ENCODE peak calls at places on chromosomes 2 and 18, in eight cellular contexts. M, V, D, U, X, F, K and I are unnamed samples.

GRCh38 chr2:19649785-19650380 is 251.9 kb downstream of the TTC32 start:
- DNase-seq in F (no peak), K (peak), V (peak), M (peak), U (no peak), X (no peak), D (no peak), I (peak)

GRCh38 chr2:45274190-45274926 is 265.1 kb upstream of the SIX2 start:
- DNase-seq in K (no peak), U (no peak), V (no peak), D (no peak), X (no peak), M (no peak), F (no peak), I (no peak)

GRCh38 chr2:10328667-10329583 is 26.2 kb downstream of the HPCAL1 start:
- DNase-seq in D (no peak), V (no peak), K (no peak), X (no peak), U (no peak), M (no peak), F (no peak), I (no peak)

GRCh38 chr2:24115057-24115456 is 8.1 kb downstream of the PFN4 start:
- DNase-seq in V (no peak), U (no peak), D (no peak), M (peak), K (peak), F (no peak), X (no peak), I (peak)

GRCh38 chr2:150204449-150204848 is 283.0 kb downstream of the RND3 start:
- DNase-seq in V (peak), U (no peak), M (peak), F (no peak), X (no peak), K (peak), D (no peak), I (peak)

GRCh38 chr2:219441451-219442205 is 7.0 kb downstream of the SPEG start:
- DNase-seq in K (peak), F (no peak), U (no peak), X (no peak), D (peak), M (peak), V (no peak), I (peak)

GRCh38 chr2:72953976-72954375 is 36.7 kb downstream of the EMX1 start:
- DNase-seq in K (no peak), F (no peak), D (no peak), U (no peak), V (no peak), M (no peak), X (peak), I (no peak)

GRCh38 chr2:155815851-155816250 is 516.7 kb downstream of the NR4A2 start:
- DNase-seq in K (no peak), M (no peak), D (no peak), U (no peak), V (no peak), F (no peak), X (peak), I (peak)

GRCh38 chr2:216008387-216008786 is 5.0 kb downstream of the MREG start:
- DNase-seq in U (no peak), K (no peak), D (no peak), V (no peak), X (no peak), F (no peak), M (no peak), I (no peak)

GRCh38 chr18:22703883-22704626 is 229.1 kb upstream of the RBBP8 start:
- DNase-seq in X (peak), D (no peak), U (no peak), K (peak), F (no peak), M (peak), V (no peak), I (peak)

GRCh38 chr2:25672500-25673169 is 742 bp downstream of the DTNB start:
- DNase-seq in V (no peak), M (peak), F (peak), D (no peak), U (no peak), X (peak), K (peak), I (peak)

GRCh38 chr2:161586517-161587167 is 37.6 kb upstream of the SLC4A10 start:
- DNase-seq in M (peak), U (no peak), F (no peak), X (peak), D (no peak), V (no peak), K (peak), I (peak)

GRCh38 chr2:180359522-180360282 is 352.6 kb upstream of the CWC22 start:
- DNase-seq in F (no peak), U (no peak), M (no peak), X (peak), V (peak), D (no peak), K (no peak), I (no peak)

GRCh38 chr2:143375376-143375880 is 246.2 kb downstream of the ARHGAP15 start:
- DNase-seq in M (no peak), F (no peak), D (no peak), K (no peak), V (no peak), U (no peak), X (no peak), I (peak)

GRCh38 chr2:105294844-105295481 is 34.6 kb downstream of the TGFBRAP1 start:
- DNase-seq in X (peak), F (no peak), M (peak), V (no peak), D (peak), K (peak), U (no peak), I (peak)

GRCh38 chr2:69789762-69790600 is 39.5 kb upstream of the GMCL1 start:
- DNase-seq in X (peak), F (no peak), M (peak), V (no peak), U (no peak), K (peak), D (peak), I (peak)

GRCh38 chr2:102449370-102449974 is 23.6 kb upstream of the SLC9A4 start:
- DNase-seq in D (peak), X (peak), F (no peak), K (peak), U (peak), V (no peak), M (peak), I (peak)

GRCh38 chr2:207920721-207921120 is 104.6 kb downstream of the PLEKHM3 start:
- DNase-seq in K (no peak), X (no peak), D (no peak), V (no peak), M (no peak), U (no peak), F (no peak), I (no peak)

GRCh38 chr2:27209621-27210401 is 2.0 kb upstream of the ATRAID start:
- DNase-seq in V (no peak), K (no peak), U (no peak), F (no peak), D (no peak), X (peak), M (no peak), I (no peak)

GRCh38 chr2:44104855-44105271 is 63.8 kb upstream of the PPM1B start:
- DNase-seq in D (no peak), F (no peak), U (no peak), M (no peak), V (no peak), X (peak), K (no peak), I (no peak)

GRCh38 chr18:8044004-8044403 is 476.9 kb downstream of the PTPRM start:
- DNase-seq in D (no peak), F (no peak), V (no peak), M (no peak), U (no peak), X (no peak), K (no peak), I (no peak)

GRCh38 chr2:1891147-1891546 is 146.8 kb upstream of the PXDN start:
- DNase-seq in K (no peak), V (no peak), X (no peak), M (no peak), D (no peak), U (no peak), F (no peak), I (no peak)

GRCh38 chr2:227788556-227788955 is 25.1 kb upstream of the CCL20 start:
- DNase-seq in X (no peak), D (no peak), V (no peak), F (no peak), U (no peak), K (peak), M (no peak), I (peak)

GRCh38 chr2:190578158-190579057 is 43.9 kb upstream of the NEMP2 start:
- DNase-seq in F (no peak), X (no peak), M (peak), V (no peak), K (peak), U (no peak), D (no peak), I (peak)

GRCh38 chr2:112834379-112835014 is 2.1 kb downstream of the IL1B start:
- DNase-seq in M (no peak), X (no peak), F (no peak), U (no peak), V (no peak), K (peak), D (no peak), I (peak)

GRCh38 chr18:50024466-50024865 is 170.5 kb downstream of the MYO5B start:
- DNase-seq in D (no peak), V (no peak), U (no peak), K (no peak), M (no peak), X (no peak), F (no peak), I (no peak)

GRCh38 chr2:38095655-38095995 is 19.7 kb upstream of the CYP1B1 start:
- DNase-seq in D (no peak), U (no peak), V (no peak), M (no peak), F (no peak), K (no peak), X (no peak), I (no peak)

GRCh38 chr18:49858309-49859005 is 45.1 kb upstream of the ACAA2 start:
- DNase-seq in K (peak), V (peak), M (peak), D (peak), X (peak), U (no peak), F (peak), I (peak)

GRCh38 chr2:58634653-58635347 is 393.7 kb upstream of the FANCL start:
- DNase-seq in X (no peak), V (no peak), U (no peak), F (no peak), D (no peak), M (no peak), K (peak), I (no peak)

GRCh38 chr2:43000242-43001054 is 208.1 kb upstream of the HAAO start:
- DNase-seq in X (peak), U (no peak), M (no peak), F (no peak), D (no peak), V (no peak), K (no peak), I (no peak)

GRCh38 chr18:23738575-23738974 is 49.3 kb downstream of the LAMA3 start:
- DNase-seq in V (no peak), F (no peak), K (no peak), X (no peak), U (no peak), D (no peak), M (no peak), I (no peak)

GRCh38 chr2:231672617-231673347 is 35.5 kb upstream of the PTMA start:
- DNase-seq in X (peak), V (no peak), U (no peak), M (peak), K (peak), D (no peak), F (peak), I (no peak)

GRCh38 chr18:60892855-60893254 is 440.4 kb upstream of the CDH20 start:
- DNase-seq in U (no peak), V (no peak), K (peak), X (no peak), F (peak), D (no peak), M (peak), I (peak)

GRCh38 chr2:236583621-236584203 is 14.1 kb downstream of the ACKR3 start:
- DNase-seq in U (no peak), V (no peak), D (no peak), F (no peak), K (no peak), X (no peak), M (no peak), I (no peak)

GRCh38 chr2:154452471-154452870 is 246.0 kb upstream of the KCNJ3 start:
- DNase-seq in D (no peak), K (no peak), V (no peak), M (peak), F (no peak), X (no peak), U (no peak), I (no peak)
- TF ChIP-seq CTCF in D (no peak), K (no peak), V (no peak), M (no peak), F (no peak), X (no peak), U (no peak), I (no peak)

GRCh38 chr2:239580199-239580527 is 179.3 kb upstream of the HDAC4 start:
- DNase-seq in K (no peak), V (no peak), U (no peak), D (no peak), F (no peak), X (no peak), M (no peak), I (no peak)

GRCh38 chr2:239579524-239580198 is 178.8 kb upstream of the HDAC4 start:
- DNase-seq in K (no peak), M (no peak), V (no peak), U (no peak), X (no peak), D (no peak), F (peak), I (no peak)

GRCh38 chr2:239578381-239578780 is 177.6 kb upstream of the HDAC4 start:
- DNase-seq in X (no peak), D (no peak), U (no peak), M (no peak), V (no peak), F (peak), K (no peak), I (no peak)

GRCh38 chr2:239577913-239578312 is 177.1 kb upstream of the HDAC4 start:
- DNase-seq in U (no peak), X (no peak), M (no peak), K (no peak), F (peak), V (no peak), D (no peak), I (no peak)

DNA sequence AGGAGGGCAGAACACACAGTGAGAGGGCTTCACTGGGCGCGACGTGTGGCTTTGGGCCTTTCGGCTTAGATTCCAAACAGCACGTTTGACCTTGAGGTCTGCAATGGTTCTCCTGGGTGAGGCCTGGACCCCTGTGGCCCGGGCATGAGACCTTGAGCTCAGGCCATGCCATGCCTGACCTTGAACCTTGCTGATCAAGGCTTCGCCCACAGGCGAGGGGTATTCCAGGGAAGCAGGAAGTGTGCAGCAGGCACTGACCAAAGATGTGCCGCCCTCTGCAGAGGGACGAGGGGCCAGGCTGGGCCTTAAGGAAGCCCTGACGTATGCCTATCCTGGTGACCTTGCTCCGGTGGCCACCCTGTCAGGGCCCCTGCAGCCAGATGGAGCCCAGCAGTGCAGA is 178.3 kb upstream of the HDAC4 start:
- DNase-seq in M (no peak), D (no peak), V (no peak), U (no peak), X (no peak), K (no peak), F (peak), I (no peak)
- H3K4me3 ChIP-seq in M (no peak), D (no peak), V (no peak), U (no peak), X (no peak), K (no peak), F (no peak), I (no peak)

GRCh38 chr2:121519732-121520640 is 10.7 kb upstream of the RNU4ATAC start:
- DNase-seq in F (no peak), U (peak), X (no peak), M (no peak), D (no peak), V (no peak), K (no peak), I (peak)
- TF ChIP-seq CTCF in F (no peak), U (no peak), X (no peak), M (no peak), D (no peak), V (no peak), K (no peak), I (no peak)

DNA sequence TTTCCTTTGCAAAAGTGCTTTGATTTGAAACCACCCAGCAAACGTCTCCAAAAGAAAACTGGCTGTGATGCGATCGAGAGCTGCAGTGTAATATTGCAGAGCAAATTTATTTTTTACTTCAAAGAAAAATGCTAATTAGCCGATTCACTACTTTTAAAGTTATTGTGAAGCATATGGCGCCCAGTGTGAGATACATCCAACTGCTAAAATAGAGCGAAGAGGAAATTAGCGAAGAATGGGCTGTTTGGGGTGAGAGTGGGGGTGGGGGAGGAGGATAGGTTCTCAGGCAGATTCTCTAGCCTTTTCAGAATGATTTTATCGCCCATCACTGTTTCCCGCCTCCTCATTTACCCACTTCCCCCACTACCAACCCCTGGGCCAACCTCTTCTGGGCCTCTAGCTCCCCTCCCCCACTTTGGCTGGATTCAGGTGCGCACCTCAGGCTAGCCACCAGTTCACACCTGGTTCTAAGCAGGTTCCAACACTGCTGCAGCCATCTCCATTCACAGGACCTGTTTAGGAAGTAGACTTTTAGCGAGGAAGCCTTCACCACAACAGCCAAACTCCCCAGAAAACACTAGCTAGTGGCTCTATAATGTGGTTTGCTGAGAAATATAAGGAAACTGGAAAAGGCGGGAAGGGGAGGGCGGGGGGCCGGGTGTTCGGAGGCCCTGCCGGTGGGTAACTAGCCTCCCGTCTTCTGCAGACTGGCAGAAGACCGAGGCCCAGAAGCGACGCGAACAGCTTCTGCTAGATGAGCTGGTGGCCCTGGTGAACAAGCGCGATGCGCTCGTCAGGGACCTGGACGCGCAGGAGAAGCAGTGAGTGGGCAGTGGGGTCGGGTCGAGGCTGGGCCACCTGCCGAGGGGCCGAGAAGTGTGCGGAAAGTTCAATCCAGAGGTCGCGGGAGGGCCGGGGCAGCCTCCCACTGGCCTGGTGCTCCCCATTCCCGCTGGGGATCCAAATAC is 6.0 kb upstream of the OTX1 start:
- DNase-seq in X (no peak), V (no peak), F (no peak), U (no peak), K (no peak), M (no peak), D (no peak), I (no peak)
- H3K4me3 ChIP-seq in X (no peak), V (no peak), F (no peak), U (no peak), K (no peak), M (no peak), D (no peak), I (no peak)

GRCh38 chr2:138182276-138182675 is 218.0 kb downstream of the HNMT start:
- DNase-seq in K (no peak), U (no peak), M (no peak), X (no peak), F (no peak), V (no peak), D (no peak), I (no peak)

GRCh38 chr2:138180691-138181386 is 216.6 kb downstream of the HNMT start:
- DNase-seq in V (no peak), U (no peak), M (no peak), F (no peak), X (no peak), K (peak), D (no peak), I (no peak)

GRCh38 chr2:138183700-138184099 is 219.4 kb downstream of the HNMT start:
- DNase-seq in K (no peak), D (no peak), U (no peak), M (no peak), F (no peak), X (no peak), V (no peak), I (no peak)

GRCh38 chr2:138184428-138184827 is 220.2 kb downstream of the HNMT start:
- DNase-seq in U (no peak), D (no peak), K (no peak), X (no peak), F (no peak), V (no peak), M (no peak), I (no peak)

GRCh38 chr2:138182913-138183312 is 218.6 kb downstream of the HNMT start:
- DNase-seq in M (peak), D (no peak), U (no peak), V (no peak), K (peak), X (no peak), F (no peak), I (peak)
- TF ChIP-seq CTCF in M (no peak), D (no peak), U (no peak), V (no peak), K (no peak), X (no peak), F (no peak), I (no peak)

GRCh38 chr18:13581496-13581895 is 144.9 kb downstream of the FAM210A start:
- DNase-seq in M (no peak), F (no peak), U (no peak), V (no peak), K (no peak), D (no peak), X (no peak), I (no peak)
- H3K4me3 ChIP-seq in M (no peak), F (no peak), U (no peak), V (no peak), K (no peak), D (no peak), X (no peak), I (no peak)

DNA sequence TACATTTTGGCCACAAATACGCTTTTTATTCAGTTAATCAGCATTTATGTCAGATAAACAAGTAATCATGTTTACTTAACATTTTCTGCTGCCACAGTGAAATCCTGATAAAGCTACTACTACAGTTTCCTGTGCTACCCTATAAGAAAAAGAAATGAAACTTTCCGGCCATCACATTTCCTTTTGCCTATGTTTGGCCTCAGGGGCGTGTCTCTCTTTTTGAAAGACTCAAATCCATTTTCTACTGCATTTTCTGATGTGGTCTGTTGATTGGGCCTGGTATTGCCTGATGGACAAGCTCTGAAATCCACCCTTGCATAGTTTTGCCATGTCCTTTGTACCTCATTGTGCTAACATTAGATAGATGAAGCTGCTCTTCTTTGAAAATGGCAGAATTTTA is 152.6 kb downstream of the AGPS start:
- DNase-seq in D (no peak), M (no peak), F (no peak), V (no peak), K (no peak), X (peak), U (no peak), I (no peak)
- TF ChIP-seq CTCF in D (no peak), M (no peak), F (no peak), V (no peak), K (no peak), X (no peak), U (no peak), I (no peak)

GRCh38 chr2:28434600-28434989 is 41.9 kb downstream of the FOSL2 start:
- DNase-seq in V (no peak), X (no peak), M (no peak), K (no peak), U (no peak), F (no peak), D (no peak), I (no peak)
- H3K4me3 ChIP-seq in V (no peak), X (no peak), M (no peak), K (no peak), U (no peak), F (no peak), D (no peak), I (no peak)